ENCODE peak calls at places on chromosomes 4 and X, in eight cellular contexts. R is CD4-positive, CD25-positive, alpha-beta regulatory T cell; Z is colonic mucosa; F is cardiac muscle cell; W is suprapubic skin; Y is tibial artery; T is epithelial cell of prostate; V is endodermal cell. D is an unnamed sample.

GRCh38 chr4:18975916-18976610 is 954.5 kb upstream of the LCORL start:
- DNase-seq in R (no peak), Z (no peak), F (no peak), W (no peak), Y (no peak), T (no peak), V (no peak), D (no peak)

GRCh38 chrX:129996120-129996519 is 13.7 kb downstream of the BCORL1 start:
- DNase-seq in R (no peak), Z (no peak), F (peak; percentile 64), W (no peak), Y (no peak), T (no peak), V (no peak), D (no peak)

GRCh38 chr4:87399148-87399547 is 8.2 kb upstream of the HSD17B11 start:
- DNase-seq in R (no peak), Z (peak; percentile 36), F (no peak), W (no peak), Y (no peak), T (no peak), V (peak; percentile 57), D (no peak)

GRCh38 chrX:79065696-79066095 is 78.8 kb upstream of the GPR174 start:
- DNase-seq in R (no peak), Z (no peak), F (no peak), W (no peak), Y (no peak), T (no peak), V (no peak), D (no peak)

GRCh38 chr4:153905231-153905630 is 116.3 kb upstream of the SFRP2 start:
- DNase-seq in R (no peak), Z (no peak), F (no peak), W (no peak), Y (no peak), T (no peak), V (no peak), D (no peak)

GRCh38 chr4:17236686-17237085 is 275.2 kb downstream of the QDPR start:
- DNase-seq in R (no peak), Z (no peak), F (peak; percentile 19), W (no peak), Y (no peak), T (no peak), V (no peak), D (no peak)

GRCh38 chr4:8336412-8337075 is 67.0 kb downstream of the HTRA3 start:
- DNase-seq in R (no peak), Z (no peak), F (peak; percentile 13), W (no peak), Y (no peak), T (peak; percentile 83), V (no peak), D (no peak)

GRCh38 chr4:20317424-20317985 is 65.8 kb downstream of the SLIT2 start:
- DNase-seq in R (no peak), Z (no peak), F (no peak), W (no peak), Y (no peak), T (no peak), V (no peak), D (no peak)

GRCh38 chr4:53688186-53688790 is 97.0 kb upstream of the LNX1 start:
- DNase-seq in R (no peak), Z (no peak), F (peak; percentile 99), W (no peak), Y (no peak), T (peak; percentile 69), V (no peak), D (peak; percentile 15)

GRCh38 chr4:153362184-153362583 is 17.7 kb downstream of the MND1 start:
- DNase-seq in R (no peak), Z (no peak), F (peak; percentile 66), W (no peak), Y (no peak), T (no peak), V (no peak), D (no peak)

GRCh38 chr4:3791910-3792542 is 25.8 kb downstream of the ADRA2C start:
- DNase-seq in R (no peak), Z (peak; percentile 50), F (peak; percentile 39), W (no peak), Y (no peak), T (no peak), V (peak; percentile 97), D (no peak)

GRCh38 chrX:41085883-41086626 is 810 bp downstream of the USP9X start:
- DNase-seq in R (peak; percentile 35), Z (peak; percentile 67), F (peak; percentile 50), W (peak; percentile 80), Y (peak; percentile 41), T (no peak), V (peak; percentile 86), D (peak; percentile 13)

GRCh38 chr4:87865960-87866598 is 33.3 kb downstream of the MEPE start:
- DNase-seq in R (no peak), Z (no peak), F (no peak), W (no peak), Y (no peak), T (no peak), V (peak; percentile 83), D (no peak)

GRCh38 chrX:118510076-118510475 is 14.5 kb downstream of the DOCK11 start:
- DNase-seq in R (no peak), Z (no peak), F (no peak), W (no peak), Y (peak; percentile 49), T (no peak), V (no peak), D (no peak)

GRCh38 chr4:109231331-109231730 is 71.1 kb downstream of the COL25A1 start:
- DNase-seq in R (no peak), Z (no peak), F (no peak), W (no peak), Y (no peak), T (no peak), V (no peak), D (no peak)
- H3K27ac ChIP-seq in R (no peak overlapping the region), Z (no peak overlapping the region), F (no peak overlapping the region), W (no peak overlapping the region), Y (no peak overlapping the region), T (no peak overlapping the region), V (no peak overlapping the region), D (no peak overlapping the region)

GRCh38 chrX:45757272-45757671 is 556.6 kb upstream of the DIPK2B start:
- DNase-seq in R (no peak), Z (no peak), F (no peak), W (no peak), Y (no peak), T (no peak), V (no peak), D (no peak)

GRCh38 chrX:45756562-45756961 is 555.9 kb upstream of the DIPK2B start:
- DNase-seq in R (no peak), Z (no peak), F (no peak), W (no peak), Y (no peak), T (no peak), V (no peak), D (no peak)

GRCh38 chrX:45758738-45759397 is 558.2 kb upstream of the DIPK2B start:
- DNase-seq in R (peak; percentile 39), Z (no peak), F (no peak), W (no peak), Y (no peak), T (no peak), V (no peak), D (no peak)

GRCh38 chrX:45760187-45760742 is 559.6 kb upstream of the DIPK2B start:
- DNase-seq in R (no peak), Z (no peak), F (no peak), W (no peak), Y (no peak), T (no peak), V (no peak), D (no peak)

DNA sequence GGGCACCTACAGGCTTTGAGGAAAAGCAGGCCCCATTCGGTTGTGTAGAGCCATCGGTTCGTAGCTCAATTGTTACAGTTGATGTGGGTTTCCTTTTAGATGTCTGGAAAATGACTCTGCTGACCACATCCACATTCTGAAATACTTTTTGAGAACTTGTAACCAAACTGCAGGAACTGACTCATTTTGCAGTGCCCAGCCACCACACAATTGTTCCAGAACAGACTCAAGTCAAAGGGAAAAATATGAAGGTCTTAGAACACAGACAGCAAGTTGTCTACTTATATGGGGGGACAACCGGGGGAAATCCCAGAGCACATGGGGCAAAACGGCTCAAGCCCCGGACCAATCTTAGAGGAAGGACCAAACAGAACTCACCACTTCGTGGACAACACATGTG is 557.6 kb upstream of the DIPK2B start:
- DNase-seq in R (no peak), Z (no peak), F (peak; percentile 86), W (no peak), Y (no peak), T (no peak), V (no peak), D (no peak)
- H3K27ac ChIP-seq in R (peak overlapping the region; percentile 66), Z (peak overlapping the region; percentile 61), F (no peak overlapping the region), W (peak overlapping the region; percentile 18), Y (peak overlapping the region; percentile 47), T (peak overlapping the region; percentile 96), V (no peak overlapping the region), D (no peak overlapping the region)

GRCh38 chrX:103779156-103779555 is 2.5 kb downstream of the PLP1 start:
- DNase-seq in R (no peak), Z (no peak), F (peak; percentile 66), W (no peak), Y (no peak), T (no peak), V (no peak), D (no peak)
- H3K27ac ChIP-seq in R (no peak overlapping the region), Z (no peak overlapping the region), F (no peak overlapping the region), W (no peak overlapping the region), Y (no peak overlapping the region), T (no peak overlapping the region), V (peak overlapping the region; percentile 89), D (peak overlapping the region; percentile 79)

GRCh38 chr4:61202638-61203495 is 2.7 kb downstream of the ADGRL3 start:
- DNase-seq in R (no peak), Z (no peak), F (peak; percentile 16), W (no peak), Y (no peak), T (peak; percentile 31), V (peak; percentile 79), D (no peak)

GRCh38 chr4:61201562-61202099 is 1.5 kb downstream of the ADGRL3 start:
- DNase-seq in R (no peak), Z (no peak), F (peak; percentile 23), W (no peak), Y (no peak), T (no peak), V (peak; percentile 78), D (peak; percentile 53)

GRCh38 chr4:61200991-61201526 is 933 bp downstream of the ADGRL3 start:
- DNase-seq in R (no peak), Z (no peak), F (peak; percentile 52), W (no peak), Y (peak; percentile 37), T (no peak), V (peak; percentile 78), D (peak; percentile 50)

GRCh38 chr4:61200195-61200990 is at the start of gene ADGRL3:
- DNase-seq in R (no peak), Z (peak; percentile 19), F (peak; percentile 55), W (no peak), Y (peak; percentile 30), T (no peak), V (peak; percentile 94), D (peak; percentile 85)

DNA sequence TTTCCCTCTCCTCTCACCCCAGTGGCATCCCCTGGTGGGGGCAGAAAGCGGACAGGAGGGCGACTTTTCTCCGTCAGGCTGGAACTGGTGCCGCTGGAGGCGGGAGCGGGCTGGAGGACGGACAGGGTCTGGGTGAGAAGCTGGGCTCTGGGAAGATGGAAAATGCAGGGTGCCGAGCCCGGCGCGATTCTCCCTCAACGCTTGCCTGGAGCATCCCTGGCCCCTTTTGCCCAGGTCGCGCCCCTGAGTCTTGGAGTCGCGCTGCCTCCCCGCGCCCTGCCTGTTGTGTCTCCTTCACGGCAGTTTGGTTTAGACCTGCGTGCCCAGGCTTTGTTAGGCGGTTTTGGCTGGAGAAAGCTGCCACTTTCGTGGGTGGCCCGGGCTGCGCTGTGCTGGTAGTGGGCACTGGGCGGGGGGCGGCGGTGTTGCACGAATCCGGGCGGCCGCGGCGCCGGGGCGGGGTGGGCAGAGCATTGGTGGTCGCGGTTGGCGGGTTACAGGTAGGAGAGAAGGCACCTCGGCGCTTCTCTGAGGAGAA is 2.0 kb downstream of the ADGRL3 start:
- DNase-seq in R (no peak), Z (no peak), F (no peak), W (no peak), Y (peak; percentile 24), T (no peak), V (no peak), D (peak; percentile 63)
- H3K27ac ChIP-seq in R (no peak overlapping the region), Z (no peak overlapping the region), F (no peak overlapping the region), W (peak overlapping the region; percentile 25), Y (peak overlapping the region; percentile 85), T (no peak overlapping the region), V (no peak overlapping the region), D (peak overlapping the region; percentile 86)